ENCODE peak calls at places on chromosomes 2 and 18, in nine cellular contexts. T, O, E, F, Q, P, U, M and J are unnamed samples. For H3K4me1, the result is how much of the 10 kb centered on the place peaks cover.

GRCh38 chr2:66305714-66306113 is 129.2 kb upstream of the MEIS1 start:
- DNase-seq in M (peak), U (no peak), O (no peak), E (no peak), P (peak), Q (peak), F (no peak), T (no peak), J (peak)

GRCh38 chr2:119544075-119545031 is at the start of gene CFAP221:
- DNase-seq in M (peak), Q (peak), E (peak), P (peak), F (no peak), U (peak), T (peak), O (peak), J (peak)

GRCh38 chr2:163213699-163214098 is 375.1 kb upstream of the KCNH7 start:
- DNase-seq in Q (no peak), P (peak), O (peak), E (no peak), T (no peak), F (no peak), U (no peak), M (no peak), J (no peak)

GRCh38 chr2:163785162-163785561 is 49.4 kb upstream of the FIGN start:
- DNase-seq in E (no peak), T (no peak), P (no peak), M (no peak), Q (no peak), F (no peak), O (no peak), U (no peak), J (no peak)

GRCh38 chr2:42961385-42961800 is 169.0 kb upstream of the HAAO start:
- DNase-seq in T (peak), P (peak), M (no peak), U (no peak), Q (peak), O (no peak), E (no peak), F (no peak), J (no peak)

GRCh38 chr2:231191896-231192872 is 6.2 kb upstream of the ARMC9 start:
- DNase-seq in E (no peak), F (no peak), M (peak), U (peak), Q (peak), O (peak), T (peak), P (peak), J (no peak)

GRCh38 chr2:190678444-190679162 is 29.7 kb downstream of the NAB1 start:
- DNase-seq in U (no peak), E (no peak), P (peak), T (peak), F (no peak), Q (peak), O (no peak), M (no peak), J (no peak)

GRCh38 chr2:143901185-143901842 is 618.6 kb downstream of the ZEB2 start:
- DNase-seq in T (no peak), F (no peak), M (no peak), Q (no peak), P (peak), U (no peak), E (no peak), O (peak), J (no peak)

GRCh38 chr2:238793351-238793750 is 54.5 kb upstream of the TWIST2 start:
- DNase-seq in E (no peak), U (no peak), T (no peak), O (no peak), Q (no peak), M (no peak), P (no peak), F (no peak), J (no peak)

GRCh38 chr2:117127680-117128079 is 686.8 kb upstream of the DDX18 start:
- DNase-seq in T (no peak), U (no peak), M (no peak), P (peak), Q (no peak), F (no peak), E (no peak), O (no peak), J (no peak)

GRCh38 chr18:58584219-58585127 is 44.4 kb downstream of the ALPK2 start:
- DNase-seq in U (no peak), O (peak), T (peak), F (no peak), M (no peak), P (peak), Q (no peak), E (no peak), J (no peak)

GRCh38 chr2:61044596-61044995 is 21.1 kb upstream of the SANBR start:
- DNase-seq in U (no peak), T (no peak), Q (peak), M (no peak), P (no peak), F (no peak), E (no peak), O (no peak), J (no peak)

GRCh38 chr2:29923110-29923721 is 1.8 kb upstream of the ALK start:
- DNase-seq in E (no peak), P (peak), T (peak), O (peak), Q (peak), F (peak), M (peak), U (peak), J (no peak)

GRCh38 chr18:32770651-32771168 is 2.1 kb downstream of the KLHL14 start:
- DNase-seq in P (no peak), U (no peak), E (no peak), T (peak), Q (no peak), O (no peak), M (peak), F (no peak), J (no peak)

GRCh38 chr2:69917854-69918253 is 2.9 kb downstream of the MXD1 start:
- DNase-seq in U (no peak), M (no peak), T (no peak), Q (no peak), F (no peak), O (peak), E (no peak), P (peak), J (no peak)

GRCh38 chr2:45329045-45329677 is 281.9 kb downstream of the SRBD1 start:
- DNase-seq in U (no peak), P (peak), E (no peak), Q (no peak), O (peak), T (no peak), M (peak), F (no peak), J (no peak)

GRCh38 chr18:7748252-7749000 is 181.3 kb downstream of the PTPRM start:
- DNase-seq in P (no peak), M (no peak), T (no peak), O (no peak), U (no peak), E (no peak), F (no peak), Q (no peak), J (no peak)

GRCh38 chr2:143685439-143686078 is 556.3 kb downstream of the ARHGAP15 start:
- DNase-seq in M (no peak), E (no peak), U (no peak), T (no peak), Q (no peak), F (no peak), P (no peak), O (no peak), J (no peak)

GRCh38 chr18:74271656-74272055 is 20.1 kb downstream of the CYB5A start:
- DNase-seq in F (no peak), M (no peak), U (no peak), T (no peak), O (peak), P (no peak), Q (no peak), E (no peak), J (no peak)

GRCh38 chr2:127101756-127102463 is 5.0 kb downstream of the BIN1 start:
- DNase-seq in E (no peak), M (no peak), P (no peak), O (no peak), U (no peak), F (no peak), Q (no peak), T (no peak), J (no peak)

GRCh38 chr2:44075536-44075935 is 79.7 kb upstream of the LRPPRC start:
- DNase-seq in O (no peak), U (peak), F (no peak), P (peak), M (no peak), Q (peak), T (no peak), E (no peak), J (no peak)

GRCh38 chr18:72208920-72209676 is 335.0 kb downstream of the CBLN2 start:
- DNase-seq in F (no peak), Q (no peak), T (no peak), P (no peak), O (no peak), M (no peak), U (no peak), E (no peak), J (no peak)

GRCh38 chr2:218186355-218186766 is 19.6 kb upstream of the CXCR1 start:
- DNase-seq in T (peak), O (peak), P (peak), U (peak), Q (peak), E (peak), M (peak), F (peak), J (peak)

GRCh38 chr2:235541016-235541415 is 47.2 kb downstream of the AGAP1 start:
- DNase-seq in F (no peak), U (no peak), Q (no peak), O (no peak), M (no peak), T (no peak), P (no peak), E (no peak), J (no peak)

GRCh38 chr2:23900133-23900926 is 26.6 kb downstream of the ATAD2B start:
- DNase-seq in Q (no peak), U (no peak), P (peak), E (no peak), M (no peak), F (no peak), O (peak), T (no peak), J (no peak)

GRCh38 chr2:7992612-7993596 is 689.0 kb upstream of the ID2 start:
- DNase-seq in P (no peak), M (no peak), E (no peak), U (no peak), Q (no peak), F (no peak), O (peak), T (no peak), J (no peak)

GRCh38 chr18:74742573-74742972 is 144.9 kb downstream of the ZNF407 start:
- DNase-seq in F (no peak), O (no peak), E (no peak), T (no peak), P (peak), Q (no peak), M (no peak), U (no peak), J (no peak)

GRCh38 chr2:41863062-41863461 is 184.8 kb upstream of the PKDCC start:
- DNase-seq in P (no peak), E (no peak), F (no peak), O (no peak), T (no peak), U (no peak), Q (no peak), M (no peak), J (no peak)

GRCh38 chr2:23423873-23424680 is 39.1 kb downstream of the KLHL29 start:
- DNase-seq in T (no peak), O (no peak), F (no peak), P (no peak), Q (no peak), E (no peak), U (no peak), M (no peak), J (no peak)

GRCh38 chr2:22626621-22627020 is 758.4 kb upstream of the KLHL29 start:
- DNase-seq in P (no peak), F (no peak), O (no peak), T (peak), U (no peak), M (no peak), Q (no peak), E (no peak), J (no peak)

DNA sequence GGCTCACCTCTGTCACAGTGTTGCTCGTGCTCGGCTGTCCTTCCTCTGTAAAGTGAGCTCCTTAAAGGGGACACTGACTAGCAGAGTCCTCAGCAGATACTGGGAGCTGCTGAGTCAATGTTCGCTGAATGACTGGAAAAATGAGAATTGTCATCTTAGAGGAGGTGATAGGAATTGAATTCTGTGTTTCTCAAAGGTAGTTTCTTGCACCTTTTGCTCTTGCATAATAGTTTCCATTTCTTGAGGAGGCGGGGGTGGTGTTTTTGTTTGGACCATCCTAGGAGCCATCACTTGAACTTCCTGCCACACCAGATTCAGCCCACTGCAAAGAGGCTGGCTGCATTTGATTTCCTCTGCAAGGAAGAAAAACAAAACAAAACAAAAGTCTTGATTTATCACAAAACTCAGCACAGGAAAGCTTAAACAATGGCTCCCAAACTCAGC is 11.4 kb upstream of the RFX8 start:
- DNase-seq in M (no peak), F (no peak), U (no peak), T (no peak), O (no peak), E (no peak), P (no peak), Q (no peak), J (no peak)
- H3K27ac ChIP-seq in M (no peak), F (no peak), U (no peak), T (no peak), O (no peak), E (no peak), P (no peak), Q (peak), J (no peak)

GRCh38 chr2:226583715-226584114 is 215.9 kb downstream of the IRS1 start:
- DNase-seq in M (no peak), E (no peak), P (peak), Q (no peak), O (peak), F (no peak), U (no peak), T (no peak), J (no peak)

GRCh38 chr2:226585130-226585561 is 214.5 kb downstream of the IRS1 start:
- DNase-seq in T (no peak), M (no peak), Q (no peak), F (no peak), O (no peak), P (no peak), E (no peak), U (peak), J (no peak)

GRCh38 chr2:226581661-226582060 is 218.0 kb downstream of the IRS1 start:
- DNase-seq in U (no peak), E (no peak), M (no peak), Q (no peak), F (no peak), P (peak), T (no peak), O (no peak), J (no peak)

GRCh38 chr2:226581004-226581403 is 218.6 kb downstream of the IRS1 start:
- DNase-seq in Q (no peak), P (no peak), F (no peak), E (no peak), M (peak), O (no peak), T (no peak), U (peak), J (no peak)

GRCh38 chr2:226584656-226585055 is 215.0 kb downstream of the IRS1 start:
- DNase-seq in F (no peak), Q (no peak), U (no peak), M (no peak), O (no peak), T (no peak), E (no peak), P (no peak), J (no peak)
- H3K4me1 ChIP-seq in F (under half), Q (under half), U (under half), M (under half), O (under half), T (under half), E (under half), P (under half), J (under half)

GRCh38 chr2:179302764-179303561 is 38.3 kb upstream of the SESTD1 start:
- DNase-seq in O (no peak), E (no peak), Q (no peak), T (no peak), P (no peak), M (no peak), F (no peak), U (no peak), J (no peak)

GRCh38 chr2:179302149-179302548 is 37.5 kb upstream of the SESTD1 start:
- DNase-seq in F (no peak), T (no peak), E (no peak), O (no peak), P (no peak), Q (no peak), M (no peak), U (no peak), J (no peak)

GRCh38 chr2:179305125-179305524 is 40.5 kb upstream of the SESTD1 start:
- DNase-seq in O (no peak), E (no peak), T (no peak), Q (no peak), P (no peak), U (no peak), M (no peak), F (no peak), J (no peak)

GRCh38 chr2:179307972-179308371 is 43.3 kb upstream of the SESTD1 start:
- DNase-seq in O (no peak), T (no peak), U (no peak), E (no peak), Q (no peak), P (no peak), M (no peak), F (no peak), J (no peak)

DNA sequence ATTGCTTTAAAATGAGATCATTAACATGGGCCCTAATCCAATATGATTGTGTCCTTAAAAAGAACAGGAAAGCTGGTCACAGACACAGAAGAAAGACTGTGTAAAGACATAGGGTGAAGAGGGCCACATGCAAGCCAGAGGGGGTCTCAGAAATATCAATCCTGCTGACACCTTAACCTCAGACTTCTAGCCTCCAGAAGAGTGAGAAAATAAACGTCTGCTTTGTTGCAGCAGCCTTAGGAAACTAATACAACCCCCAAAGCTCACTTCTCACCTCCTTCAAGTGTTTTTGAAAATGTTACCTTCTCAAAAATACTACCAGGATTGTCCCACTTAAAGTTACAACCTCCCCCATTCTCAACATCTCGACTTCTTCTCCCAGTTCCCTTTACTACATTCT is 39.8 kb upstream of the SESTD1 start:
- DNase-seq in Q (no peak), M (no peak), F (no peak), P (no peak), O (no peak), E (no peak), T (no peak), U (no peak), J (no peak)
- H3K4me3 ChIP-seq in Q (no peak), M (no peak), F (no peak), P (no peak), O (no peak), E (no peak), T (no peak), U (no peak), J (no peak)

DNA sequence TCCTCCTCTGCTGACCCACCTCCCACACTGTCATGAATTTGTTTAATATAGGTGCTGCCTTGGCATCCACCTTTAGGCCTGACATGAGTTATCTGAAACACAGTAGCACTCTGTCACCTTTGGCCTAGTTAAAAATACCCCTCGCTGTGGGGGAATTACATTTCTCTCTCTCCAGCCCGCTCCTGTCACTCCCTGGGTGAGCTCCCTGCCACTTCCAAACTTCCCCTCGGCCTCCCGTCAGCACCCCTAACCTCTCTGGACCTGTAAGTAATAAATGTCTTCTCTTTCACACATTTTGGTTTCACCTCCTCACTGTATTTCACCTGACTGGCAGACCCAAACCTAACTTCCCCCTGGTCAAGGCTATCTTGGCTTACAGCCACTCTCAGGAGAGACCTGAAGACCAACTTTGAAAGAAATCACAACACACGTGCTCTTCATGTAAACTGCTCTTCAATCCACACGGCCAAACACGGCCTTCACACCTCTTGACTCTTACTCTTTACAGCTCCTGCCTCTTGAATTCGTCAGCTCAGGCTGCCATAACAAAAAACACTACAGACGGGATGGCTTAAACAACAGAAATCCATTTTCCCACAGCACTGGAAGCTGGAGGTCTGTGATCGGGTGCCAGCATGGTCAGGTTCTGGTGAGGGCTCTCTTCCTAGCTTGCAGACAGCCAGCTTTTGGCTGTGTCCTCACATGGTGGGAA is 28.3 kb downstream of the REEP1 start:
- DNase-seq in F (no peak), O (no peak), T (no peak), U (peak), E (no peak), Q (no peak), M (no peak), P (no peak), J (no peak)
- H3K27ac ChIP-seq in F (no peak), O (no peak), T (no peak), U (no peak), E (no peak), Q (peak), M (no peak), P (no peak), J (no peak)